ENCODE peak calls at places on chromosome 22, in eight cellular contexts. One of them, this sample, is unnamed.

GRCh38 chr22:38859581-38860290 is 12.3 kb downstream of the CBX6 start:
- DNase-seq in AG09309: no peak
- DNase-seq in CD8-positive, alpha-beta T cell: no peak
- DNase-seq in stimulated activated CD8-positive, alpha-beta memory T cell treated with anti-CD3 and anti-CD28 coated beads, Interleukin-12 subunit alpha, Interleukin-12 subunit beta, amount 100 ng/mL, for 4 hours: no peak
- DNase-seq in retina: peak
- DNase-seq in amniotic stem cell: no peak
- DNase-seq in stimulated activated CD4-positive, alpha-beta T cell treated with anti-CD3 and anti-CD28 coated beads, Interleukin-1b, Interleukin-23, amount 100 ng/mL, for 4 hours: no peak
- DNase-seq in nephron progenitor cell: no peak
- DNase-seq in this sample: no peak

GRCh38 chr22:39534092-39534506 is 1.6 kb upstream of the RPS19BP1 start:
- DNase-seq in CD8-positive, alpha-beta T cell: no peak
- DNase-seq in nephron progenitor cell: no peak
- DNase-seq in AG09309: no peak
- DNase-seq in retina: no peak
- DNase-seq in stimulated activated CD4-positive, alpha-beta T cell treated with anti-CD3 and anti-CD28 coated beads, Interleukin-1b, Interleukin-23, amount 100 ng/mL, for 4 hours: no peak
- DNase-seq in amniotic stem cell: no peak
- DNase-seq in stimulated activated CD8-positive, alpha-beta memory T cell treated with anti-CD3 and anti-CD28 coated beads, Interleukin-12 subunit alpha, Interleukin-12 subunit beta, amount 100 ng/mL, for 4 hours: no peak
- DNase-seq in this sample: no peak

GRCh38 chr22:25475554-25476022 is 88.9 kb upstream of the GRK3 start:
- DNase-seq in retina: peak
- DNase-seq in stimulated activated CD8-positive, alpha-beta memory T cell treated with anti-CD3 and anti-CD28 coated beads, Interleukin-12 subunit alpha, Interleukin-12 subunit beta, amount 100 ng/mL, for 4 hours: no peak
- DNase-seq in nephron progenitor cell: peak
- DNase-seq in AG09309: no peak
- DNase-seq in amniotic stem cell: no peak
- DNase-seq in CD8-positive, alpha-beta T cell: no peak
- DNase-seq in stimulated activated CD4-positive, alpha-beta T cell treated with anti-CD3 and anti-CD28 coated beads, Interleukin-1b, Interleukin-23, amount 100 ng/mL, for 4 hours: no peak
- DNase-seq in this sample: peak

GRCh38 chr22:29165336-29166060 is 40.2 kb upstream of the EMID1 start:
- DNase-seq in retina: no peak
- DNase-seq in stimulated activated CD8-positive, alpha-beta memory T cell treated with anti-CD3 and anti-CD28 coated beads, Interleukin-12 subunit alpha, Interleukin-12 subunit beta, amount 100 ng/mL, for 4 hours: no peak
- DNase-seq in AG09309: no peak
- DNase-seq in stimulated activated CD4-positive, alpha-beta T cell treated with anti-CD3 and anti-CD28 coated beads, Interleukin-1b, Interleukin-23, amount 100 ng/mL, for 4 hours: no peak
- DNase-seq in amniotic stem cell: no peak
- DNase-seq in nephron progenitor cell: no peak
- DNase-seq in CD8-positive, alpha-beta T cell: no peak
- DNase-seq in this sample: no peak

GRCh38 chr22:17781319-17782031 is 7.2 kb upstream of the BID start:
- DNase-seq in stimulated activated CD4-positive, alpha-beta T cell treated with anti-CD3 and anti-CD28 coated beads, Interleukin-1b, Interleukin-23, amount 100 ng/mL, for 4 hours: peak
- DNase-seq in AG09309: peak
- DNase-seq in CD8-positive, alpha-beta T cell: peak
- DNase-seq in amniotic stem cell: peak
- DNase-seq in stimulated activated CD8-positive, alpha-beta memory T cell treated with anti-CD3 and anti-CD28 coated beads, Interleukin-12 subunit alpha, Interleukin-12 subunit beta, amount 100 ng/mL, for 4 hours: peak
- DNase-seq in retina: no peak
- DNase-seq in nephron progenitor cell: no peak
- DNase-seq in this sample: peak

GRCh38 chr22:30877662-30878515 is 90.7 kb downstream of the MORC2 start:
- DNase-seq in AG09309: no peak
- DNase-seq in nephron progenitor cell: no peak
- DNase-seq in stimulated activated CD8-positive, alpha-beta memory T cell treated with anti-CD3 and anti-CD28 coated beads, Interleukin-12 subunit alpha, Interleukin-12 subunit beta, amount 100 ng/mL, for 4 hours: no peak
- DNase-seq in stimulated activated CD4-positive, alpha-beta T cell treated with anti-CD3 and anti-CD28 coated beads, Interleukin-1b, Interleukin-23, amount 100 ng/mL, for 4 hours: no peak
- DNase-seq in CD8-positive, alpha-beta T cell: no peak
- DNase-seq in retina: peak
- DNase-seq in amniotic stem cell: no peak
- DNase-seq in this sample: no peak

GRCh38 chr22:37070744-37071143 is 19.2 kb downstream of the KCTD17 start:
- DNase-seq in nephron progenitor cell: no peak
- DNase-seq in AG09309: no peak
- DNase-seq in retina: no peak
- DNase-seq in CD8-positive, alpha-beta T cell: no peak
- DNase-seq in stimulated activated CD4-positive, alpha-beta T cell treated with anti-CD3 and anti-CD28 coated beads, Interleukin-1b, Interleukin-23, amount 100 ng/mL, for 4 hours: no peak
- DNase-seq in amniotic stem cell: no peak
- DNase-seq in stimulated activated CD8-positive, alpha-beta memory T cell treated with anti-CD3 and anti-CD28 coated beads, Interleukin-12 subunit alpha, Interleukin-12 subunit beta, amount 100 ng/mL, for 4 hours: no peak
- DNase-seq in this sample: no peak

GRCh38 chr22:33923660-33924246 is 3.5 kb upstream of the LARGE1 start:
- DNase-seq in stimulated activated CD8-positive, alpha-beta memory T cell treated with anti-CD3 and anti-CD28 coated beads, Interleukin-12 subunit alpha, Interleukin-12 subunit beta, amount 100 ng/mL, for 4 hours: no peak
- DNase-seq in amniotic stem cell: peak
- DNase-seq in CD8-positive, alpha-beta T cell: no peak
- DNase-seq in stimulated activated CD4-positive, alpha-beta T cell treated with anti-CD3 and anti-CD28 coated beads, Interleukin-1b, Interleukin-23, amount 100 ng/mL, for 4 hours: no peak
- DNase-seq in AG09309: no peak
- DNase-seq in retina: peak
- DNase-seq in nephron progenitor cell: peak
- DNase-seq in this sample: peak

GRCh38 chr22:47301820-47302475 is 539.5 kb downstream of the TBC1D22A start:
- DNase-seq in stimulated activated CD8-positive, alpha-beta memory T cell treated with anti-CD3 and anti-CD28 coated beads, Interleukin-12 subunit alpha, Interleukin-12 subunit beta, amount 100 ng/mL, for 4 hours: no peak
- DNase-seq in amniotic stem cell: no peak
- DNase-seq in stimulated activated CD4-positive, alpha-beta T cell treated with anti-CD3 and anti-CD28 coated beads, Interleukin-1b, Interleukin-23, amount 100 ng/mL, for 4 hours: no peak
- DNase-seq in nephron progenitor cell: no peak
- DNase-seq in AG09309: no peak
- DNase-seq in CD8-positive, alpha-beta T cell: no peak
- DNase-seq in retina: no peak
- DNase-seq in this sample: no peak

GRCh38 chr22:19527861-19528417 is 3.7 kb upstream of the CLDN5 start:
- DNase-seq in nephron progenitor cell: no peak
- DNase-seq in stimulated activated CD4-positive, alpha-beta T cell treated with anti-CD3 and anti-CD28 coated beads, Interleukin-1b, Interleukin-23, amount 100 ng/mL, for 4 hours: no peak
- DNase-seq in stimulated activated CD8-positive, alpha-beta memory T cell treated with anti-CD3 and anti-CD28 coated beads, Interleukin-12 subunit alpha, Interleukin-12 subunit beta, amount 100 ng/mL, for 4 hours: no peak
- DNase-seq in amniotic stem cell: no peak
- DNase-seq in CD8-positive, alpha-beta T cell: no peak
- DNase-seq in AG09309: peak
- DNase-seq in retina: no peak
- DNase-seq in this sample: no peak

GRCh38 chr22:29813563-29813962 is 24.5 kb downstream of the ASCC2 start:
- DNase-seq in stimulated activated CD8-positive, alpha-beta memory T cell treated with anti-CD3 and anti-CD28 coated beads, Interleukin-12 subunit alpha, Interleukin-12 subunit beta, amount 100 ng/mL, for 4 hours: no peak
- DNase-seq in CD8-positive, alpha-beta T cell: no peak
- DNase-seq in retina: no peak
- DNase-seq in AG09309: no peak
- DNase-seq in amniotic stem cell: no peak
- DNase-seq in stimulated activated CD4-positive, alpha-beta T cell treated with anti-CD3 and anti-CD28 coated beads, Interleukin-1b, Interleukin-23, amount 100 ng/mL, for 4 hours: no peak
- DNase-seq in nephron progenitor cell: no peak
- DNase-seq in this sample: no peak

GRCh38 chr22:47053865-47054185 is 291.4 kb downstream of the TBC1D22A start:
- DNase-seq in nephron progenitor cell: no peak
- DNase-seq in CD8-positive, alpha-beta T cell: no peak
- DNase-seq in amniotic stem cell: no peak
- DNase-seq in AG09309: no peak
- DNase-seq in stimulated activated CD8-positive, alpha-beta memory T cell treated with anti-CD3 and anti-CD28 coated beads, Interleukin-12 subunit alpha, Interleukin-12 subunit beta, amount 100 ng/mL, for 4 hours: no peak
- DNase-seq in stimulated activated CD4-positive, alpha-beta T cell treated with anti-CD3 and anti-CD28 coated beads, Interleukin-1b, Interleukin-23, amount 100 ng/mL, for 4 hours: no peak
- DNase-seq in retina: no peak
- DNase-seq in this sample: peak

GRCh38 chr22:43501951-43502874 is 90.4 kb downstream of the MPPED1 start:
- DNase-seq in CD8-positive, alpha-beta T cell: no peak
- DNase-seq in AG09309: no peak
- DNase-seq in retina: no peak
- DNase-seq in stimulated activated CD8-positive, alpha-beta memory T cell treated with anti-CD3 and anti-CD28 coated beads, Interleukin-12 subunit alpha, Interleukin-12 subunit beta, amount 100 ng/mL, for 4 hours: no peak
- DNase-seq in stimulated activated CD4-positive, alpha-beta T cell treated with anti-CD3 and anti-CD28 coated beads, Interleukin-1b, Interleukin-23, amount 100 ng/mL, for 4 hours: no peak
- DNase-seq in nephron progenitor cell: no peak
- DNase-seq in amniotic stem cell: no peak
- DNase-seq in this sample: no peak

GRCh38 chr22:38302906-38303305 is 14.3 kb downstream of the CSNK1E start:
- DNase-seq in stimulated activated CD4-positive, alpha-beta T cell treated with anti-CD3 and anti-CD28 coated beads, Interleukin-1b, Interleukin-23, amount 100 ng/mL, for 4 hours: no peak
- DNase-seq in amniotic stem cell: no peak
- DNase-seq in AG09309: no peak
- DNase-seq in retina: no peak
- DNase-seq in nephron progenitor cell: no peak
- DNase-seq in CD8-positive, alpha-beta T cell: no peak
- DNase-seq in stimulated activated CD8-positive, alpha-beta memory T cell treated with anti-CD3 and anti-CD28 coated beads, Interleukin-12 subunit alpha, Interleukin-12 subunit beta, amount 100 ng/mL, for 4 hours: no peak
- DNase-seq in this sample: no peak

GRCh38 chr22:35638408-35638807 is 9.8 kb upstream of the APOL6 start:
- DNase-seq in stimulated activated CD8-positive, alpha-beta memory T cell treated with anti-CD3 and anti-CD28 coated beads, Interleukin-12 subunit alpha, Interleukin-12 subunit beta, amount 100 ng/mL, for 4 hours: no peak
- DNase-seq in retina: no peak
- DNase-seq in nephron progenitor cell: no peak
- DNase-seq in stimulated activated CD4-positive, alpha-beta T cell treated with anti-CD3 and anti-CD28 coated beads, Interleukin-1b, Interleukin-23, amount 100 ng/mL, for 4 hours: no peak
- DNase-seq in CD8-positive, alpha-beta T cell: no peak
- DNase-seq in amniotic stem cell: peak
- DNase-seq in AG09309: peak
- DNase-seq in this sample: peak

GRCh38 chr22:38513063-38513462 is 7.0 kb upstream of the DDX17 start:
- DNase-seq in stimulated activated CD4-positive, alpha-beta T cell treated with anti-CD3 and anti-CD28 coated beads, Interleukin-1b, Interleukin-23, amount 100 ng/mL, for 4 hours: no peak
- DNase-seq in AG09309: no peak
- DNase-seq in nephron progenitor cell: peak
- DNase-seq in amniotic stem cell: no peak
- DNase-seq in stimulated activated CD8-positive, alpha-beta memory T cell treated with anti-CD3 and anti-CD28 coated beads, Interleukin-12 subunit alpha, Interleukin-12 subunit beta, amount 100 ng/mL, for 4 hours: peak
- DNase-seq in retina: no peak
- DNase-seq in CD8-positive, alpha-beta T cell: peak
- DNase-seq in this sample: no peak

GRCh38 chr22:27223317-27224177 is 566.2 kb downstream of the MIAT start:
- DNase-seq in stimulated activated CD4-positive, alpha-beta T cell treated with anti-CD3 and anti-CD28 coated beads, Interleukin-1b, Interleukin-23, amount 100 ng/mL, for 4 hours: no peak
- DNase-seq in nephron progenitor cell: no peak
- DNase-seq in CD8-positive, alpha-beta T cell: no peak
- DNase-seq in AG09309: peak
- DNase-seq in retina: no peak
- DNase-seq in stimulated activated CD8-positive, alpha-beta memory T cell treated with anti-CD3 and anti-CD28 coated beads, Interleukin-12 subunit alpha, Interleukin-12 subunit beta, amount 100 ng/mL, for 4 hours: no peak
- DNase-seq in amniotic stem cell: no peak
- DNase-seq in this sample: peak

GRCh38 chr22:34135749-34136148 is 215.5 kb upstream of the LARGE1 start:
- DNase-seq in AG09309: no peak
- DNase-seq in stimulated activated CD8-positive, alpha-beta memory T cell treated with anti-CD3 and anti-CD28 coated beads, Interleukin-12 subunit alpha, Interleukin-12 subunit beta, amount 100 ng/mL, for 4 hours: no peak
- DNase-seq in nephron progenitor cell: no peak
- DNase-seq in stimulated activated CD4-positive, alpha-beta T cell treated with anti-CD3 and anti-CD28 coated beads, Interleukin-1b, Interleukin-23, amount 100 ng/mL, for 4 hours: no peak
- DNase-seq in retina: no peak
- DNase-seq in amniotic stem cell: no peak
- DNase-seq in CD8-positive, alpha-beta T cell: no peak
- DNase-seq in this sample: no peak

GRCh38 chr22:46979506-46979905 is 217.1 kb downstream of the TBC1D22A start:
- DNase-seq in retina: no peak
- DNase-seq in amniotic stem cell: no peak
- DNase-seq in nephron progenitor cell: no peak
- DNase-seq in stimulated activated CD4-positive, alpha-beta T cell treated with anti-CD3 and anti-CD28 coated beads, Interleukin-1b, Interleukin-23, amount 100 ng/mL, for 4 hours: no peak
- DNase-seq in CD8-positive, alpha-beta T cell: no peak
- DNase-seq in AG09309: no peak
- DNase-seq in stimulated activated CD8-positive, alpha-beta memory T cell treated with anti-CD3 and anti-CD28 coated beads, Interleukin-12 subunit alpha, Interleukin-12 subunit beta, amount 100 ng/mL, for 4 hours: no peak
- DNase-seq in this sample: no peak

GRCh38 chr22:39900306-39901227 is at the start of gene GRAP2:
- DNase-seq in stimulated activated CD8-positive, alpha-beta memory T cell treated with anti-CD3 and anti-CD28 coated beads, Interleukin-12 subunit alpha, Interleukin-12 subunit beta, amount 100 ng/mL, for 4 hours: peak
- DNase-seq in retina: no peak
- DNase-seq in CD8-positive, alpha-beta T cell: peak
- DNase-seq in AG09309: no peak
- DNase-seq in nephron progenitor cell: no peak
- DNase-seq in amniotic stem cell: no peak
- DNase-seq in stimulated activated CD4-positive, alpha-beta T cell treated with anti-CD3 and anti-CD28 coated beads, Interleukin-1b, Interleukin-23, amount 100 ng/mL, for 4 hours: no peak
- DNase-seq in this sample: no peak

GRCh38 chr22:19615867-19616581 is 91.8 kb upstream of the CLDN5 start:
- DNase-seq in stimulated activated CD8-positive, alpha-beta memory T cell treated with anti-CD3 and anti-CD28 coated beads, Interleukin-12 subunit alpha, Interleukin-12 subunit beta, amount 100 ng/mL, for 4 hours: no peak
- DNase-seq in AG09309: no peak
- DNase-seq in amniotic stem cell: no peak
- DNase-seq in stimulated activated CD4-positive, alpha-beta T cell treated with anti-CD3 and anti-CD28 coated beads, Interleukin-1b, Interleukin-23, amount 100 ng/mL, for 4 hours: no peak
- DNase-seq in nephron progenitor cell: no peak
- DNase-seq in CD8-positive, alpha-beta T cell: no peak
- DNase-seq in retina: no peak
- DNase-seq in this sample: no peak

GRCh38 chr22:46581580-46582244 is 38.5 kb upstream of the GRAMD4 start:
- DNase-seq in stimulated activated CD8-positive, alpha-beta memory T cell treated with anti-CD3 and anti-CD28 coated beads, Interleukin-12 subunit alpha, Interleukin-12 subunit beta, amount 100 ng/mL, for 4 hours: no peak
- DNase-seq in amniotic stem cell: no peak
- DNase-seq in AG09309: no peak
- DNase-seq in nephron progenitor cell: no peak
- DNase-seq in CD8-positive, alpha-beta T cell: peak
- DNase-seq in retina: no peak
- DNase-seq in stimulated activated CD4-positive, alpha-beta T cell treated with anti-CD3 and anti-CD28 coated beads, Interleukin-1b, Interleukin-23, amount 100 ng/mL, for 4 hours: no peak
- DNase-seq in this sample: no peak

GRCh38 chr22:35198738-35199137 is 58.6 kb upstream of the HMGXB4 start:
- DNase-seq in amniotic stem cell: no peak
- DNase-seq in CD8-positive, alpha-beta T cell: no peak
- DNase-seq in nephron progenitor cell: no peak
- DNase-seq in stimulated activated CD4-positive, alpha-beta T cell treated with anti-CD3 and anti-CD28 coated beads, Interleukin-1b, Interleukin-23, amount 100 ng/mL, for 4 hours: no peak
- DNase-seq in retina: no peak
- DNase-seq in stimulated activated CD8-positive, alpha-beta memory T cell treated with anti-CD3 and anti-CD28 coated beads, Interleukin-12 subunit alpha, Interleukin-12 subunit beta, amount 100 ng/mL, for 4 hours: no peak
- DNase-seq in AG09309: no peak
- DNase-seq in this sample: no peak

GRCh38 chr22:18035740-18036139 is 11.4 kb upstream of the MICAL3 start:
- DNase-seq in CD8-positive, alpha-beta T cell: no peak
- DNase-seq in AG09309: no peak
- DNase-seq in stimulated activated CD8-positive, alpha-beta memory T cell treated with anti-CD3 and anti-CD28 coated beads, Interleukin-12 subunit alpha, Interleukin-12 subunit beta, amount 100 ng/mL, for 4 hours: no peak
- DNase-seq in amniotic stem cell: no peak
- DNase-seq in nephron progenitor cell: no peak
- DNase-seq in stimulated activated CD4-positive, alpha-beta T cell treated with anti-CD3 and anti-CD28 coated beads, Interleukin-1b, Interleukin-23, amount 100 ng/mL, for 4 hours: no peak
- DNase-seq in retina: no peak
- DNase-seq in this sample: no peak

GRCh38 chr22:49281467-49282340 is 546.0 kb downstream of the BRD1 start:
- DNase-seq in stimulated activated CD8-positive, alpha-beta memory T cell treated with anti-CD3 and anti-CD28 coated beads, Interleukin-12 subunit alpha, Interleukin-12 subunit beta, amount 100 ng/mL, for 4 hours: no peak
- DNase-seq in AG09309: no peak
- DNase-seq in amniotic stem cell: no peak
- DNase-seq in stimulated activated CD4-positive, alpha-beta T cell treated with anti-CD3 and anti-CD28 coated beads, Interleukin-1b, Interleukin-23, amount 100 ng/mL, for 4 hours: no peak
- DNase-seq in CD8-positive, alpha-beta T cell: no peak
- DNase-seq in nephron progenitor cell: no peak
- DNase-seq in retina: no peak
- DNase-seq in this sample: no peak

GRCh38 chr22:23632178-23632577 is at the start of gene DRICH1:
- DNase-seq in stimulated activated CD8-positive, alpha-beta memory T cell treated with anti-CD3 and anti-CD28 coated beads, Interleukin-12 subunit alpha, Interleukin-12 subunit beta, amount 100 ng/mL, for 4 hours: no peak
- DNase-seq in retina: no peak
- DNase-seq in amniotic stem cell: no peak
- DNase-seq in nephron progenitor cell: no peak
- DNase-seq in CD8-positive, alpha-beta T cell: peak
- DNase-seq in stimulated activated CD4-positive, alpha-beta T cell treated with anti-CD3 and anti-CD28 coated beads, Interleukin-1b, Interleukin-23, amount 100 ng/mL, for 4 hours: no peak
- DNase-seq in AG09309: no peak
- DNase-seq in this sample: no peak

GRCh38 chr22:35839811-35840739 is 122.4 kb downstream of the APOL5 start:
- DNase-seq in amniotic stem cell: peak
- DNase-seq in retina: peak
- DNase-seq in CD8-positive, alpha-beta T cell: peak
- DNase-seq in AG09309: peak
- DNase-seq in nephron progenitor cell: peak
- DNase-seq in stimulated activated CD8-positive, alpha-beta memory T cell treated with anti-CD3 and anti-CD28 coated beads, Interleukin-12 subunit alpha, Interleukin-12 subunit beta, amount 100 ng/mL, for 4 hours: no peak
- DNase-seq in stimulated activated CD4-positive, alpha-beta T cell treated with anti-CD3 and anti-CD28 coated beads, Interleukin-1b, Interleukin-23, amount 100 ng/mL, for 4 hours: no peak
- DNase-seq in this sample: peak

GRCh38 chr22:17864398-17865182 is 90.3 kb upstream of the BID start:
- DNase-seq in retina: no peak
- DNase-seq in stimulated activated CD4-positive, alpha-beta T cell treated with anti-CD3 and anti-CD28 coated beads, Interleukin-1b, Interleukin-23, amount 100 ng/mL, for 4 hours: no peak
- DNase-seq in stimulated activated CD8-positive, alpha-beta memory T cell treated with anti-CD3 and anti-CD28 coated beads, Interleukin-12 subunit alpha, Interleukin-12 subunit beta, amount 100 ng/mL, for 4 hours: no peak
- DNase-seq in nephron progenitor cell: no peak
- DNase-seq in AG09309: no peak
- DNase-seq in CD8-positive, alpha-beta T cell: no peak
- DNase-seq in amniotic stem cell: no peak
- DNase-seq in this sample: no peak